ENCODE peak calls at places on chromosomes 2 and 18, in five cellular contexts. O is IMR-90, I is H9, U is neuronal stem cell, D is H1. K is an unnamed sample.

GRCh38 chr18:34857310-34857709 is 147.2 kb downstream of the DTNA start:
- DNase-seq in O (no peak), I (no peak), U (no peak), D (no peak), K (no peak)

GRCh38 chr2:188353282-188353681 is 61.6 kb downstream of the GULP1 start:
- DNase-seq in O (no peak), I (no peak), U (no peak), D (no peak), K (no peak)

GRCh38 chr2:133062174-133062573 is 392.2 kb upstream of the LYPD1 start:
- DNase-seq in O (peak; percentile 51), I (no peak), U (no peak), D (no peak), K (no peak)

GRCh38 chr2:2931676-2932075 is 445.9 kb downstream of the EIPR1 start:
- DNase-seq in O (no peak), I (no peak), U (no peak), D (no peak), K (no peak)

GRCh38 chr2:50722828-50723227 is 309.1 kb downstream of the NRXN1 start:
- DNase-seq in O (no peak), I (no peak), U (no peak), D (no peak), K (no peak)

GRCh38 chr2:222196159-222196558 is 102.6 kb downstream of the PAX3 start:
- DNase-seq in O (no peak), I (no peak), U (no peak), D (no peak), K (no peak)

GRCh38 chr2:241188386-241189092 is at the start of gene ANO7:
- DNase-seq in O (no peak), I (no peak), U (no peak), D (no peak), K (no peak)

GRCh38 chr2:14743883-14744282 is 111.4 kb downstream of the LRATD1 start:
- DNase-seq in O (no peak), I (no peak), U (no peak), D (no peak), K (no peak)

GRCh38 chr2:212777020-212777491 is 238.5 kb upstream of the ERBB4 start:
- DNase-seq in O (peak; percentile 46), I (no peak), U (peak; percentile 61), D (no peak), K (peak; percentile 46)

GRCh38 chr2:236776695-236777251 is 207.1 kb downstream of the ACKR3 start:
- DNase-seq in O (peak; percentile 35), I (no peak), U (no peak), D (no peak), K (peak; percentile 72)

GRCh38 chr18:46211816-46212215 is 107.6 kb downstream of the HAUS1 start:
- DNase-seq in O (peak; percentile 66), I (no peak), U (no peak), D (no peak), K (peak; percentile 61)

GRCh38 chr18:48022531-48023330 is 92.3 kb upstream of the SMAD2 start:
- DNase-seq in O (peak; percentile 49), I (no peak), U (peak; percentile 63), D (no peak), K (peak; percentile 48)

GRCh38 chr2:124281556-124281955 is 256.5 kb downstream of the CNTNAP5 start:
- DNase-seq in O (no peak), I (no peak), U (no peak), D (no peak), K (no peak)

GRCh38 chr2:69946351-69947077 is 14.9 kb downstream of the ASPRV1 start:
- DNase-seq in O (peak; percentile 74), I (no peak), U (no peak), D (no peak), K (peak; percentile 80)

GRCh38 chr2:185337033-185337432 is 401.6 kb upstream of the FSIP2 start:
- DNase-seq in O (no peak), I (no peak), U (no peak), D (no peak), K (no peak)

GRCh38 chr2:69559696-69560482 is 83.7 kb downstream of the AAK1 start:
- DNase-seq in O (peak; percentile 62), I (peak; percentile 51), U (peak; percentile 63), D (no peak), K (peak; percentile 71)

GRCh38 chr2:23647563-23647962 is 262.6 kb downstream of the KLHL29 start:
- DNase-seq in O (no peak), I (no peak), U (no peak), D (no peak), K (no peak)

GRCh38 chr2:143685439-143686078 is 556.3 kb downstream of the ARHGAP15 start:
- DNase-seq in O (no peak), I (no peak), U (no peak), D (no peak), K (no peak)

GRCh38 chr2:140863713-140864112 is 1267.1 kb downstream of the LRP1B start:
- DNase-seq in O (peak; percentile 69), I (no peak), U (peak; percentile 27), D (no peak), K (peak; percentile 67)

GRCh38 chr2:46187112-46187618 is 110.0 kb upstream of the EPAS1 start:
- DNase-seq in O (peak; percentile 71), I (no peak), U (no peak), D (no peak), K (peak; percentile 46)

GRCh38 chr2:235639387-235639786 is 145.5 kb downstream of the AGAP1 start:
- DNase-seq in O (peak; percentile 95), I (no peak), U (no peak), D (no peak), K (peak; percentile 98)

GRCh38 chr2:55966431-55967118 is 43.0 kb upstream of the EFEMP1 start:
- DNase-seq in O (peak; percentile 20), I (no peak), U (no peak), D (no peak), K (no peak)

GRCh38 chr18:74994502-74995403 is 214.2 kb downstream of the PTGR3 start:
- DNase-seq in O (peak; percentile 11), I (no peak), U (no peak), D (no peak), K (peak; percentile 54)

GRCh38 chr2:138028538-138028937 is 64.3 kb downstream of the HNMT start:
- DNase-seq in O (no peak), I (no peak), U (no peak), D (no peak), K (no peak)

GRCh38 chr18:8176105-8176504 is 433.1 kb upstream of the RAB12 start:
- DNase-seq in O (peak; percentile 13), I (no peak), U (no peak), D (no peak), K (no peak)

GRCh38 chr2:74952575-74952974 is 5.9 kb upstream of the POLE4 start:
- DNase-seq in O (no peak), I (no peak), U (no peak), D (no peak), K (no peak)

GRCh38 chr18:54607213-54607934 is 16.3 kb downstream of the DYNAP start:
- DNase-seq in O (peak; percentile 1), I (peak; percentile 65), U (no peak), D (peak; percentile 53), K (peak; percentile 14)

GRCh38 chr18:58814317-58814716 is 50.4 kb upstream of the ZNF532 start:
- DNase-seq in O (no peak), I (no peak), U (no peak), D (no peak), K (no peak)

GRCh38 chr2:122105885-122106221 is 350.4 kb downstream of the TSN start:
- DNase-seq in O (no peak), I (no peak), U (peak; percentile 15), D (no peak), K (no peak)

GRCh38 chr2:175275499-175275898 is 94.0 kb upstream of the ATP5MC3 start:
- DNase-seq in O (no peak), I (no peak), U (no peak), D (no peak), K (no peak)

GRCh38 chr18:65988972-65989371 is 238.2 kb downstream of the CDH7 start:
- DNase-seq in O (no peak), I (no peak), U (no peak), D (no peak), K (no peak)

GRCh38 chr2:73070651-73071451 is 661 bp downstream of the SFXN5 start:
- DNase-seq in O (peak; percentile 93), I (peak; percentile 97), U (peak; percentile 97), D (peak; percentile 100), K (peak; percentile 98)
- H4K91ac ChIP-seq in O (no peak overlapping the region), I (no peak overlapping the region), U (no peak overlapping the region), D (no peak overlapping the region), K (peak overlapping the region; percentile 5)

GRCh38 chr18:56650944-56651770 is at the start of gene WDR7:
- DNase-seq in O (peak; percentile 98), I (peak; percentile 98), U (peak; percentile 92), D (peak; percentile 88), K (peak; percentile 99)
- H4K8ac ChIP-seq in O (peak within 1 kb of the TSS; percentile 35), I (no peak within 1 kb of the TSS), U (no peak within 1 kb of the TSS), D (no peak within 1 kb of the TSS), K (peak within 1 kb of the TSS; percentile 96)

DNA sequence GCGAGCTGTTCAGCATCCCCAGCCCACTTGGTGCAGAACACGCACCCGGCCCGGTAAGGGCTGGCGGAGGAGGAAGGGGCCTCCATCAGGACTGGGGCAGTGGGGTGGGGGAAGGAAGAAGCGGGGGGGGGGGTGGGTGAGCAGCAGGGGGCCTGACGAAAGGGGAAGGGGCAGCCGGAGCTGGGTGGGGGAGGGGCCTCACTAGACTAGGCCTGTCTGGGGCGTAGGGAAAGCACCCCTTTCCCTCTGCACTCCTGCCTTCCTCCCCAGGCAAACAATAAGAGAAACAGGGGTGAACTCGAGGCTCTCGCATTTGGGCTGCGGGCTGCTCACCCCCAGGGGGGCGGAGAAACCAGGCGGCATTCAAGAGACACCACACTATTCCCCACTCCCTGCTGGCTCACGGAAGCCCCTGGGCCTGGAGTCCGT is 82.7 kb upstream of the POMC start:
- DNase-seq in O (no peak), I (no peak), U (peak; percentile 49), D (no peak), K (no peak)
- H2BK15ac ChIP-seq in O (no peak overlapping the region), I (no peak overlapping the region), U (peak overlapping the region; percentile 80), D (no peak overlapping the region), K (no peak overlapping the region)

DNA sequence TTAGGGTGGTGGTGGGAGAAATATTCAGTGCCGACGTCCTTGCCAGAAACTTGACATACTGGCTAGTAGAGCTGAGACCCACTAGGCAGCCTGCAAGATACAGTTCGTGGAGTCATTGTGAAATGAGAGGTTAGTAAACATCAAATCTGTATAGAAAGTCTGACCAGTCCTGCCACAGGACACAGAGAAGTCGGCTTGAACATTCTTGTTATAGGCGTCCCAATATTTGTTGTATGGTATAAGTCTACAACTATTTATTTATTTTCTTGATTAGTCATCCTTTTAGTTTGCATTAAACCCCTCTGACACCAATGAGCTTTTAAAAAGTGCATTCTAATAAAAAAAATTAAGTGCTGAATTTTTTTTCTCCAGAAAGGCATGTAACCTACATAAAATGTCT is 265.4 kb downstream of the STK39 start:
- DNase-seq in O (no peak), I (no peak), U (no peak), D (no peak), K (no peak)
- H4K91ac ChIP-seq in O (peak overlapping the region; percentile 49), I (no peak overlapping the region), U (no peak overlapping the region), D (no peak overlapping the region), K (no peak overlapping the region)

GRCh38 chr2:159538801-159539200 is 77.5 kb downstream of the BAZ2B start:
- DNase-seq in O (no peak), I (no peak), U (no peak), D (no peak), K (no peak)
- H4K8ac ChIP-seq in O (no peak overlapping the region), I (no peak overlapping the region), U (no peak overlapping the region), D (no peak overlapping the region), K (no peak overlapping the region)